ENCODE peak calls at places on chromosomes 5 and 9, in seven cellular contexts. W is AG04449; V is KBM-7; M is globus pallidus; B is PC-9; Z is T-cell; C is stimulated activated CD4-positive, alpha-beta T cell treated with anti-CD3 and anti-CD28 coated beads, Interleukin-2, amount 100 ng/mL, for 48 hours. F is an unnamed sample.

GRCh38 chr9:107905313-107906027 is 415.9 kb upstream of the KLF4 start:
- DNase-seq in V (no peak), W (no peak), M (peak), C (no peak), B (no peak), Z (no peak), F (no peak)

GRCh38 chr9:95874989-95875304 is 544 bp upstream of the ERCC6L2 start:
- DNase-seq in V (no peak), B (peak), Z (peak), M (no peak), W (no peak), C (peak), F (peak)

GRCh38 chr5:1050449-1051365 is 42.1 kb downstream of the NKD2 start:
- DNase-seq in W (no peak), B (no peak), V (no peak), M (no peak), Z (no peak), C (no peak), F (no peak)

GRCh38 chr5:6582507-6583048 is 50.3 kb downstream of the NSUN2 start:
- DNase-seq in W (no peak), Z (no peak), V (no peak), M (no peak), C (no peak), B (no peak), F (no peak)

GRCh38 chr5:66744040-66744439 is 147.8 kb downstream of the MAST4 start:
- DNase-seq in W (no peak), Z (no peak), C (no peak), B (no peak), M (no peak), V (no peak), F (no peak)

GRCh38 chr5:95861221-95861857 is 38.8 kb upstream of the GLRX start:
- DNase-seq in V (peak), M (no peak), C (no peak), W (peak), B (peak), Z (no peak), F (no peak)

GRCh38 chr9:91886433-91887031 is 63.5 kb downstream of the ROR2 start:
- DNase-seq in Z (no peak), V (no peak), M (no peak), B (no peak), C (no peak), W (no peak), F (no peak)

GRCh38 chr5:59842999-59843398 is 50.5 kb downstream of the PDE4D start:
- DNase-seq in C (no peak), W (no peak), B (no peak), M (no peak), V (no peak), Z (no peak), F (no peak)

GRCh38 chr5:158126442-158127399 is 267.8 kb upstream of the CLINT1 start:
- DNase-seq in B (no peak), W (no peak), C (no peak), Z (no peak), M (no peak), V (no peak), F (no peak)

GRCh38 chr9:124448019-124448418 is 2.2 kb upstream of the ADGRD2 start:
- DNase-seq in M (no peak), V (no peak), B (no peak), Z (no peak), W (no peak), C (no peak), F (no peak)

GRCh38 chr5:167730121-167730520 is 561.3 kb upstream of the WWC1 start:
- DNase-seq in Z (no peak), C (no peak), W (peak), M (no peak), V (no peak), B (peak), F (no peak)

GRCh38 chr9:33690156-33690908 is 105.0 kb upstream of the PRSS3 start:
- DNase-seq in V (peak), W (no peak), M (no peak), C (no peak), B (no peak), Z (no peak), F (no peak)

GRCh38 chr9:87827341-87827740 is 55.3 kb upstream of the SPATA31E1 start:
- DNase-seq in W (no peak), Z (no peak), B (peak), M (no peak), V (no peak), C (no peak), F (no peak)